ENCODE peak calls at places on chromosome 20, in six cellular contexts. J is GM23338; R is EL; N is upper lobe of right lung; Z is activated naive CD4-positive, alpha-beta T cell; P is choroid plexus epithelial cell. C is an unnamed sample.

GRCh38 chr20:23305098-23305497 is 45.5 kb upstream of the NXT1 start:
- DNase-seq in J (no peak), R (no peak), N (peak), Z (no peak), P (peak), C (peak)

GRCh38 chr20:34088871-34089479 is 23.1 kb downstream of the EIF2S2 start:
- DNase-seq in J (no peak), R (no peak), N (no peak), Z (no peak), P (no peak), C (no peak)

GRCh38 chr20:846894-847278 is 13.4 kb downstream of the FAM110A start:
- DNase-seq in J (no peak), R (no peak), N (peak), Z (peak), P (no peak), C (no peak)

GRCh38 chr20:63580796-63581461 is 6.9 kb upstream of the HELZ2 start:
- DNase-seq in J (peak), R (peak), N (no peak), Z (peak), P (peak), C (peak)

GRCh38 chr20:57851786-57852185 is 142.0 kb upstream of the PMEPA1 start:
- DNase-seq in J (no peak), R (no peak), N (no peak), Z (no peak), P (peak), C (no peak)

GRCh38 chr20:32908334-32909292 is 49.9 kb downstream of the EFCAB8 start:
- DNase-seq in J (no peak), R (no peak), N (peak), Z (no peak), P (no peak), C (no peak)

GRCh38 chr20:52731086-52731485 is 241.1 kb upstream of the TSHZ2 start:
- DNase-seq in J (peak), R (no peak), N (no peak), Z (no peak), P (no peak), C (no peak)

GRCh38 chr20:52331655-52332054 is 140.1 kb upstream of the ZFP64 start:
- DNase-seq in J (no peak), R (no peak), N (no peak), Z (no peak), P (no peak), C (no peak)

GRCh38 chr20:39857188-39857587 is 831.8 kb downstream of the MAFB start:
- DNase-seq in J (no peak), R (no peak), N (no peak), Z (no peak), P (no peak), C (no peak)